ENCODE peak calls at places on chromosomes 13 and 19, in nine cellular contexts. C, V, J, L, Q, T, D, Z and R are unnamed samples.

GRCh38 chr19:14197882-14198281 is 8.1 kb downstream of the ADGRL1 start:
- DNase-seq in C (no peak), V (no peak), J (no peak), L (no peak), Q (no peak), T (no peak), D (no peak), Z (no peak), R (no peak)

GRCh38 chr13:29428310-29428991 is 167.0 kb downstream of the SLC7A1 start:
- DNase-seq in C (no peak), V (no peak), J (no peak), L (no peak), Q (peak; percentile 22), T (peak; percentile 74), D (no peak), Z (peak; percentile 2), R (peak; percentile 3)

GRCh38 chr19:36401475-36401874 is 17.0 kb downstream of the ZFP82 start:
- DNase-seq in C (no peak), V (no peak), J (no peak), L (no peak), Q (no peak), T (no peak), D (no peak), Z (no peak), R (no peak)

GRCh38 chr13:24618219-24618955 is 61.8 kb upstream of the ATP12A start:
- DNase-seq in C (no peak), V (no peak), J (no peak), L (peak; percentile 41), Q (no peak), T (no peak), D (peak; percentile 72), Z (no peak), R (no peak)

GRCh38 chr13:33676045-33676699 is 141.8 kb upstream of the RFC3 start:
- DNase-seq in C (no peak), V (peak; percentile 56), J (no peak), L (peak; percentile 44), Q (no peak), T (no peak), D (no peak), Z (no peak), R (no peak)

GRCh38 chr13:113020323-113021080 is 51.5 kb downstream of the MCF2L start:
- DNase-seq in C (no peak), V (no peak), J (no peak), L (no peak), Q (no peak), T (no peak), D (no peak), Z (no peak), R (no peak)

GRCh38 chr19:7515471-7516226 is at the start of gene ZNF358:
- DNase-seq in C (peak; percentile 76), V (peak; percentile 76), J (peak; percentile 63), L (peak; percentile 86), Q (peak; percentile 71), T (peak; percentile 90), D (peak; percentile 63), Z (peak; percentile 42), R (peak; percentile 47)

GRCh38 chr13:110812869-110813645 is 99.6 kb downstream of the ING1 start:
- DNase-seq in C (no peak), V (no peak), J (no peak), L (no peak), Q (no peak), T (peak; percentile 34), D (no peak), Z (no peak), R (no peak)

GRCh38 chr13:102913924-102914628 is 68.2 kb downstream of the ERCC5 start:
- DNase-seq in C (no peak), V (peak; percentile 80), J (no peak), L (peak; percentile 17), Q (no peak), T (no peak), D (no peak), Z (peak; percentile 53), R (peak; percentile 47)

GRCh38 chr13:27789495-27790303 is 2.6 kb upstream of the GSX1 start:
- DNase-seq in C (no peak), V (no peak), J (no peak), L (no peak), Q (peak; percentile 22), T (peak; percentile 68), D (no peak), Z (no peak), R (no peak)

GRCh38 chr13:84834201-84834600 is 951.9 kb upstream of the SLITRK1 start:
- DNase-seq in C (no peak), V (no peak), J (no peak), L (no peak), Q (no peak), T (no peak), D (no peak), Z (no peak), R (no peak)

GRCh38 chr19:23285948-23286347 is 35.8 kb upstream of the ZNF724 start:
- DNase-seq in C (no peak), V (no peak), J (no peak), L (no peak), Q (no peak), T (no peak), D (no peak), Z (no peak), R (no peak)

GRCh38 chr13:98228661-98229349 is 51.7 kb upstream of the RNF113B start:
- DNase-seq in C (no peak), V (no peak), J (no peak), L (no peak), Q (no peak), T (no peak), D (no peak), Z (peak; percentile 51), R (peak; percentile 21)

GRCh38 chr19:39154626-39155100 is 29.1 kb downstream of the PAK4 start:
- DNase-seq in C (no peak), V (peak; percentile 24), J (no peak), L (peak; percentile 67), Q (no peak), T (peak; percentile 65), D (no peak), Z (no peak), R (peak; percentile 40)

GRCh38 chr19:10274589-10274988 is 3.7 kb downstream of the ICAM1 start:
- DNase-seq in C (peak; percentile 57), V (no peak), J (no peak), L (no peak), Q (no peak), T (no peak), D (no peak), Z (no peak), R (no peak)